ENCODE peak calls at places on chromosome 16, in nine cellular contexts. P is body of pancreas; Q is adrenal gland; N is heart right ventricle; T is CD8-positive, alpha-beta T cell; B is sigmoid colon; Z is foreskin keratinocyte; S is lower lobe of right lung; O is transverse colon. L is an unnamed sample.

GRCh38 chr16:4319454-4319853 is 3.6 kb downstream of the GLIS2 start:
- DNase-seq in P (no peak), Q (no peak), N (no peak), T (peak; percentile 38), B (peak; percentile 76), Z (no peak), S (no peak), O (peak; percentile 59), L (no peak)

GRCh38 chr16:24871891-24872290 is 26.1 kb downstream of the SLC5A11 start:
- DNase-seq in P (no peak), Q (no peak), N (no peak), T (no peak), B (peak; percentile 2), Z (no peak), S (no peak), O (no peak), L (no peak)

GRCh38 chr16:30922960-30923535 is 324 bp upstream of the FBXL19 start:
- DNase-seq in P (peak; percentile 99), Q (peak; percentile 100), N (peak; percentile 99), T (peak; percentile 91), B (peak; percentile 100), Z (peak; percentile 98), S (peak; percentile 100), O (peak; percentile 100), L (peak; percentile 99)

GRCh38 chr16:50560903-50561863 is 13.0 kb downstream of the NKD1 start:
- DNase-seq in P (no peak), Q (no peak), N (no peak), T (no peak), B (no peak), Z (no peak), S (no peak), O (no peak), L (no peak)

GRCh38 chr16:1309888-1310831 is 724 bp downstream of the UBE2I start:
- DNase-seq in P (peak; percentile 45), Q (peak; percentile 77), N (peak; percentile 55), T (peak; percentile 42), B (peak; percentile 89), Z (no peak), S (peak; percentile 73), O (peak; percentile 65), L (no peak)

GRCh38 chr16:69171325-69172095 is 15.5 kb upstream of the SNTB2 start:
- DNase-seq in P (no peak), Q (no peak), N (no peak), T (no peak), B (no peak), Z (no peak), S (no peak), O (no peak), L (no peak)

GRCh38 chr16:85541619-85542547 is 71.2 kb upstream of the GSE1 start:
- DNase-seq in P (no peak), Q (no peak), N (no peak), T (no peak), B (no peak), Z (no peak), S (no peak), O (no peak), L (peak; percentile 55)

GRCh38 chr16:52114414-52114813 is 432.5 kb downstream of the TOX3 start:
- DNase-seq in P (no peak), Q (no peak), N (no peak), T (no peak), B (no peak), Z (peak; percentile 21), S (no peak), O (no peak), L (peak; percentile 11)

GRCh38 chr16:49745434-49745833 is 110.5 kb downstream of the ZNF423 start:
- DNase-seq in P (no peak), Q (no peak), N (no peak), T (no peak), B (no peak), Z (no peak), S (no peak), O (no peak), L (no peak)

GRCh38 chr16:7983671-7984070 is 606.6 kb downstream of the TMEM114 start:
- DNase-seq in P (no peak), Q (no peak), N (no peak), T (no peak), B (no peak), Z (no peak), S (no peak), O (no peak), L (no peak)

GRCh38 chr16:24984903-24985675 is 30.1 kb downstream of the ARHGAP17 start:
- DNase-seq in P (no peak), Q (no peak), N (no peak), T (no peak), B (no peak), Z (no peak), S (no peak), O (no peak), L (no peak)

GRCh38 chr16:85461814-85462404 is 151.2 kb upstream of the GSE1 start:
- DNase-seq in P (no peak), Q (peak; percentile 45), N (peak; percentile 33), T (no peak), B (peak; percentile 82), Z (no peak), S (peak; percentile 75), O (no peak), L (peak; percentile 44)

GRCh38 chr16:88384222-88385111 is 1.7 kb downstream of the ZNF469 start:
- DNase-seq in P (no peak), Q (no peak), N (no peak), T (no peak), B (peak; percentile 53), Z (no peak), S (peak; percentile 28), O (no peak), L (no peak)

GRCh38 chr16:88382491-88383400 is at the start of gene ZNF469:
- DNase-seq in P (no peak), Q (no peak), N (no peak), T (no peak), B (peak; percentile 60), Z (no peak), S (peak; percentile 44), O (no peak), L (no peak)

GRCh38 chr16:88385112-88385594 is 2.4 kb downstream of the ZNF469 start:
- DNase-seq in P (no peak), Q (no peak), N (no peak), T (no peak), B (peak; percentile 14), Z (no peak), S (no peak), O (no peak), L (no peak)

GRCh38 chr16:88381820-88382451 is 823 bp upstream of the ZNF469 start:
- DNase-seq in P (no peak), Q (no peak), N (no peak), T (no peak), B (peak; percentile 60), Z (no peak), S (peak; percentile 77), O (no peak), L (no peak)

DNA sequence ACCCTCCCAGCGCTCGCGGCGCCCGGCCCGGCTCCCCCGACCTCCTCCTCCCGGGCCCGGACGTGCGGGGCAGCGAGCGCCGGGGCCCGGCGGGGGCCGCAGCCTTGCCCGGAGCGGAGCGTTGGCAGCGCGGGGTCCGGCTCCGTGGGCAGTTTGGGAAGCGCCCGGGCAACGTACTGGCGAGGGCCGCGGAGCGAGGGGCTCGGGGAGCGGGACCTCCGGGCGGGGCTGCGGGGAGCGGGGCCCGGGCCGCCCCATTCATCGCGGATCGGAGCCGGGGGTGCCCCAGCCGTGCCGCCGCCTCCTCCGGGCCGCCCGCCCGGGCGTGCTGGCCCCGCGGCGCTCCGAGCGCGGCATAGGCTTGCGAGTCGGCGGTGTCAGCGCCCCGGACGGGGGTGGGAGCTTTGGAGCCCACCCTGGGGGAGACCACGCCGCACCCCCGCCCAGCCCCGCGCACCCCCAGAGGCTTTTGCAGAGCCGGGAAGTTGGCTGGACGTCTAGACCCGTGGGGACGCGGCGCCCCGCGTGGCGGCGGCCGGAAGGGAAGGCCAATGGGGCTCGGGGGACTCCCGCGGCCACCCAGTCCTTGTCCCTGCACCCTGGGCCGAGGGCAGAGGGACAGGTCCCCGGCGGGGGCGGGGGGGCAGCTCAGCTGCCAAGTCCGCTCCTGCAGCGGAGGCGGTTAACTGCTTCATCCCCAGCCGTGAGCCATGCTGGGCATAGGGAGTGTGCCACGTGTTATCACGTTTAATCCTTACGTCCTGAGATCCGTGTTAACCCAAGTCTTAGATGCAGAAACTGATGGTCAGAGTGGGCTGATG is 852 bp downstream of the ZNF469 start:
- DNase-seq in P (peak; percentile 26), Q (peak; percentile 49), N (peak; percentile 61), T (no peak), B (peak; percentile 71), Z (no peak), S (peak; percentile 53), O (no peak), L (no peak)
- H3K27ac ChIP-seq in P (no peak overlapping the region), Q (no peak overlapping the region), N (no peak overlapping the region), T (no peak overlapping the region), B (no peak overlapping the region), Z (no peak overlapping the region), S (no peak overlapping the region), O (no peak overlapping the region), L (no peak overlapping the region)

GRCh38 chr16:82156761-82157654 is 13.0 kb downstream of the MPHOSPH6 start:
- DNase-seq in P (no peak), Q (no peak), N (no peak), T (no peak), B (no peak), Z (no peak), S (no peak), O (no peak), L (no peak)
- H3K27ac ChIP-seq in P (no peak overlapping the region), Q (no peak overlapping the region), N (no peak overlapping the region), T (no peak overlapping the region), B (no peak overlapping the region), Z (no peak overlapping the region), S (peak overlapping the region; percentile 65), O (peak overlapping the region; percentile 45), L (no peak overlapping the region)

GRCh38 chr16:11986521-11987057 is 10.1 kb downstream of the SNX29 start:
- DNase-seq in P (no peak), Q (no peak), N (no peak), T (no peak), B (no peak), Z (no peak), S (no peak), O (no peak), L (no peak)

GRCh38 chr16:11985250-11985649 is 8.7 kb downstream of the SNX29 start:
- DNase-seq in P (no peak), Q (no peak), N (no peak), T (no peak), B (no peak), Z (no peak), S (no peak), O (no peak), L (no peak)

GRCh38 chr16:11990672-11991390 is 14.3 kb downstream of the SNX29 start:
- DNase-seq in P (no peak), Q (no peak), N (no peak), T (no peak), B (no peak), Z (no peak), S (no peak), O (no peak), L (no peak)

GRCh38 chr16:11989238-11990160 is 13.0 kb downstream of the SNX29 start:
- DNase-seq in P (no peak), Q (no peak), N (no peak), T (no peak), B (no peak), Z (no peak), S (no peak), O (no peak), L (no peak)

GRCh38 chr16:11988258-11988978 is 11.9 kb downstream of the SNX29 start:
- DNase-seq in P (no peak), Q (no peak), N (no peak), T (no peak), B (no peak), Z (no peak), S (no peak), O (no peak), L (no peak)
- H3K27ac ChIP-seq in P (no peak overlapping the region), Q (no peak overlapping the region), N (no peak overlapping the region), T (no peak overlapping the region), B (no peak overlapping the region), Z (no peak overlapping the region), S (no peak overlapping the region), O (no peak overlapping the region), L (no peak overlapping the region)

GRCh38 chr16:83913234-83913633 is 14.3 kb downstream of the MLYCD start:
- DNase-seq in P (no peak), Q (no peak), N (peak; percentile 78), T (no peak), B (peak; percentile 66), Z (no peak), S (no peak), O (no peak), L (peak; percentile 84)
- H3K27ac ChIP-seq in P (no peak overlapping the region), Q (no peak overlapping the region), N (peak overlapping the region; percentile 73), T (no peak overlapping the region), B (peak overlapping the region; percentile 68), Z (no peak overlapping the region), S (peak overlapping the region; percentile 59), O (no peak overlapping the region), L (peak overlapping the region; percentile 46)

L was measured in SJCRH30.